ENCODE peak calls at places on chromosome 1, in four cellular contexts. U is stimulated activated CD4-positive, alpha-beta T cell treated with anti-CD3 and anti-CD28 coated beads, Interleukin-4, amount 100 ng/mL, for 48 hours; W is stimulated activated CD8-positive, alpha-beta memory T cell treated with anti-CD3 and anti-CD28 coated beads, Interleukin-7, amount 100 ng/mL, for 1 hour; S is transverse colon. M is an unnamed sample.

GRCh38 chr1:155254714-155255242 is 505 bp downstream of the ENTREP3 start:
- DNase-seq in U (no peak), W (no peak), S (peak; percentile 31), M (peak; percentile 46)

GRCh38 chr1:94743866-94744265 is 76.3 kb upstream of the SLC44A3 start:
- DNase-seq in U (no peak), W (no peak), S (peak; percentile 40), M (no peak)

GRCh38 chr1:229058111-229058551 is 212.8 kb upstream of the RAB4A start:
- DNase-seq in U (no peak), W (no peak), S (no peak), M (no peak)

GRCh38 chr1:40312238-40313205 is 4.6 kb downstream of the COL9A2 start:
- DNase-seq in U (no peak), W (no peak), S (peak; percentile 82), M (no peak)

GRCh38 chr1:175901076-175901475 is 157.7 kb upstream of the TNR start:
- DNase-seq in U (no peak), W (no peak), S (no peak), M (no peak)

GRCh38 chr1:17372955-17373354 is 959 bp downstream of the PADI6 start:
- DNase-seq in U (no peak), W (no peak), S (no peak), M (no peak)

GRCh38 chr1:48469616-48470500 is 2.1 kb downstream of the SPATA6 start:
- DNase-seq in U (no peak), W (no peak), S (peak; percentile 67), M (peak; percentile 72)

GRCh38 chr1:89603651-89604413 is 29.1 kb upstream of the LRRC8C start:
- DNase-seq in U (peak; percentile 37), W (no peak), S (no peak), M (no peak)

GRCh38 chr1:116988908-116989307 is 12.7 kb upstream of the CD101 start:
- DNase-seq in U (no peak), W (no peak), S (peak; percentile 18), M (no peak)

GRCh38 chr1:8267307-8267706 is 50.6 kb upstream of the SLC45A1 start:
- DNase-seq in U (no peak), W (no peak), S (no peak), M (no peak)